ENCODE peak calls at places on chromosomes 4 and X, in six cellular contexts. S is heart right ventricle; R is CD8-positive, alpha-beta T cell; C is PC-9; D is left lung; O is endothelial cell of umbilical vein. M is an unnamed sample. For H3K4me1, the result is how much of the 10 kb centered on the place peaks cover.

GRCh38 chr4:54231419-54232150 is 2.5 kb downstream of the PDGFRA start:
- DNase-seq in O (no peak), S (peak), D (peak), C (no peak), R (no peak), M (no peak)

GRCh38 chr4:145619639-145619996 is 433 bp downstream of the MMAA start:
- DNase-seq in S (peak), C (no peak), D (peak), O (no peak), R (no peak), M (peak)

GRCh38 chrX:107894038-107894437 is 68.4 kb downstream of the MID2 start:
- DNase-seq in R (no peak), C (peak), S (peak), D (no peak), O (peak), M (no peak)

GRCh38 chr4:157574606-157575005 is 354.1 kb downstream of the GRIA2 start:
- DNase-seq in O (no peak), R (no peak), D (no peak), C (no peak), S (no peak), M (no peak)

GRCh38 chrX:98057176-98057575 is 1173.5 kb downstream of the RPA4 start:
- DNase-seq in D (no peak), S (no peak), C (no peak), O (no peak), R (no peak), M (no peak)

GRCh38 chr4:108030332-108030731 is 40.6 kb downstream of the HADH start:
- DNase-seq in C (peak), D (no peak), S (peak), O (peak), R (peak), M (no peak)

GRCh38 chrX:107935664-107936433 is 46.3 kb downstream of the TEX13B start:
- DNase-seq in R (no peak), O (no peak), D (no peak), S (peak), C (peak), M (no peak)

GRCh38 chr4:115110191-115111166 is 2.9 kb downstream of the NDST4 start:
- DNase-seq in S (no peak), D (no peak), R (no peak), C (no peak), O (no peak), M (no peak)

GRCh38 chrX:155767101-155767878 is 113.9 kb upstream of the VAMP7 start:
- DNase-seq in O (peak), S (peak), D (peak), C (peak), R (no peak), M (peak)

GRCh38 chrX:136546369-136546768 is 14.4 kb downstream of the VGLL1 start:
- DNase-seq in D (no peak), S (no peak), O (no peak), R (no peak), C (no peak), M (no peak)

GRCh38 chr4:126385954-126386353 is 1071.2 kb downstream of the FAT4 start:
- DNase-seq in S (no peak), R (no peak), O (no peak), D (no peak), C (no peak), M (no peak)

GRCh38 chr4:73729534-73730165 is 10.7 kb upstream of the CXCL8 start:
- DNase-seq in R (no peak), O (peak), D (peak), S (peak), C (peak), M (peak)

GRCh38 chrX:54824722-54825121 is 17.2 kb downstream of the MAGED2 start:
- DNase-seq in C (no peak), R (no peak), O (no peak), S (no peak), D (no peak), M (no peak)

GRCh38 chr4:176575141-176575731 is 217.5 kb downstream of the VEGFC start:
- DNase-seq in S (no peak), D (no peak), O (no peak), C (no peak), R (no peak), M (no peak)

GRCh38 chr4:99642725-99643489 is 14.7 kb downstream of the C4orf54 start:
- DNase-seq in D (no peak), C (no peak), S (peak), R (no peak), O (no peak), M (peak)

GRCh38 chr4:6892190-6892908 is 17.3 kb upstream of the TBC1D14 start:
- DNase-seq in O (no peak), R (no peak), D (peak), C (no peak), S (peak), M (no peak)

GRCh38 chrX:106906361-106906760 is 3.2 kb upstream of the RIPPLY1 start:
- DNase-seq in O (peak), C (no peak), D (no peak), S (no peak), R (no peak), M (no peak)

GRCh38 chr4:184287697-184288255 is 70.1 kb upstream of the ENPP6 start:
- DNase-seq in C (peak), O (peak), D (peak), S (no peak), R (no peak), M (no peak)

GRCh38 chr4:76687730-76688441 is 210.1 kb downstream of the SOWAHB start:
- DNase-seq in R (no peak), C (no peak), O (no peak), S (no peak), D (no peak), M (no peak)

GRCh38 chrX:42131856-42132255 is 208.5 kb upstream of the CASK start:
- DNase-seq in D (no peak), O (no peak), R (no peak), C (no peak), S (no peak), M (no peak)

GRCh38 chrX:57977992-57978391 is 67.7 kb upstream of the ZXDA start:
- DNase-seq in S (no peak), C (no peak), D (no peak), R (no peak), O (no peak), M (no peak)

GRCh38 chr4:41580007-41580406 is 42.0 kb downstream of the LIMCH1 start:
- DNase-seq in D (no peak), C (no peak), O (no peak), R (no peak), S (no peak), M (no peak)

GRCh38 chr4:6122496-6122895 is 77.9 kb downstream of the JAKMIP1 start:
- DNase-seq in C (no peak), O (no peak), S (no peak), R (no peak), D (no peak), M (no peak)

GRCh38 chr4:125322363-125322730 is 7.6 kb downstream of the FAT4 start:
- DNase-seq in S (peak), O (peak), R (no peak), C (no peak), D (no peak), M (no peak)

GRCh38 chr4:16413794-16414555 is 187.7 kb upstream of the TAPT1 start:
- DNase-seq in C (no peak), D (no peak), S (no peak), O (no peak), R (no peak), M (no peak)

GRCh38 chr4:7815562-7815961 is 124.1 kb downstream of the AFAP1 start:
- DNase-seq in D (no peak), C (no peak), R (no peak), O (no peak), S (no peak), M (no peak)

GRCh38 chrX:45309096-45309495 is 108.4 kb upstream of the DIPK2B start:
- DNase-seq in C (no peak), D (no peak), S (no peak), R (no peak), O (no peak), M (no peak)

GRCh38 chr4:172995161-172995560 is 173.4 kb upstream of the GALNT7 start:
- DNase-seq in R (no peak), O (no peak), D (no peak), S (no peak), C (no peak), M (no peak)

GRCh38 chr4:152454398-152455011 is 81.4 kb downstream of the FBXW7 start:
- DNase-seq in C (no peak), O (peak), S (no peak), R (no peak), D (no peak), M (no peak)

GRCh38 chr4:52712991-52713275 is 38.3 kb downstream of the ERVMER34-1 start:
- DNase-seq in C (no peak), D (no peak), S (no peak), O (peak), R (no peak), M (no peak)

GRCh38 chr4:52712172-52712990 is 38.8 kb downstream of the ERVMER34-1 start:
- DNase-seq in O (peak), C (peak), D (peak), S (peak), R (peak), M (peak)

GRCh38 chr4:52714597-52715254 is 36.5 kb downstream of the ERVMER34-1 start:
- DNase-seq in C (no peak), O (peak), S (no peak), D (no peak), R (no peak), M (no peak)

GRCh38 chr4:52711834-52712171 is 39.4 kb downstream of the ERVMER34-1 start:
- DNase-seq in R (no peak), C (no peak), O (no peak), S (no peak), D (no peak), M (no peak)

GRCh38 chr4:52713456-52713937 is 37.7 kb downstream of the ERVMER34-1 start:
- DNase-seq in O (peak), C (no peak), D (no peak), R (no peak), S (no peak), M (no peak)
- H3K4me3 ChIP-seq in O (peak), C (peak), D (peak), R (peak), S (peak), M (peak)

GRCh38 chrX:38220024-38220935 is at the start of gene SRPX:
- DNase-seq in O (peak), C (no peak), R (no peak), D (peak), S (peak), M (no peak)
- TF ChIP-seq CTCF in O (peak), C (no peak), R (no peak), D (no peak), S (no peak), M (peak)

DNA sequence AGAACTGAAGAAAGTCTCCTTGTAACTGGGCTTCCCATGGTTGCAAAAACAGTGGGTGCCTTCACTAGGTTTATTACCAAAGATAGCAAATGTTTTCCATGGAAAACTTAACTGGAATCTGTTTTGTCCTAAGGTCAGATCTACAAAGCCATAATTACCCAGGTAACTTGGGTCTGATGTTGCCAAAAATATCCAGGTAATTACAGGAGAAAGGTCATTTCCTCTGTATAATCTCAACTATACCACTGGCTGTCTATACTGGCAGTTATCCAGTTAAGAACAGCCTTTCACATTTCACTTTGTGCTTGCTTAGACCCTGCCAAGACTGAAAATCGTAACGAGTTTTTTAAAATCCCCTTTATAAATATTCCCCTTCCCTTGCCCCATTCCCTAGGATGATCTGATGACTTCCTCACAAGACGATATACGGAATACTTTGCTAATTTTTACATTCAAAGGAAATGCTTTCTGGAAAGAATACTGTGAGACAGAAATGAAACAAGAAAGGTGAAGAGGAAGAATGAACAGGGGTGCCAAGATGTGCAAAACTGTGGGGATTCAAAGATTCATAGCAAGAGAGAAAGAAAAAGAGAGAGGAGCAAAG is 105.5 kb downstream of the MAML3 start:
- DNase-seq in C (no peak), S (no peak), R (no peak), O (peak), D (no peak), M (no peak)
- H3K4me1 ChIP-seq in C (half or more), S (half or more), R (under half), O (under half), D (under half), M (under half)

GRCh38 chr4:37995299-37995821 is 35.2 kb downstream of the PTTG2 start:
- DNase-seq in C (no peak), O (no peak), R (no peak), D (no peak), S (no peak), M (no peak)

GRCh38 chr4:37999000-37999745 is 39.0 kb downstream of the PTTG2 start:
- DNase-seq in D (no peak), O (no peak), R (no peak), C (no peak), S (no peak), M (no peak)

GRCh38 chr4:37995981-37996770 is 36.0 kb downstream of the PTTG2 start:
- DNase-seq in O (no peak), D (no peak), C (no peak), S (peak), R (no peak), M (no peak)

GRCh38 chr4:37994569-37994968 is 34.4 kb downstream of the PTTG2 start:
- DNase-seq in O (no peak), R (no peak), S (no peak), D (no peak), C (no peak), M (no peak)

DNA sequence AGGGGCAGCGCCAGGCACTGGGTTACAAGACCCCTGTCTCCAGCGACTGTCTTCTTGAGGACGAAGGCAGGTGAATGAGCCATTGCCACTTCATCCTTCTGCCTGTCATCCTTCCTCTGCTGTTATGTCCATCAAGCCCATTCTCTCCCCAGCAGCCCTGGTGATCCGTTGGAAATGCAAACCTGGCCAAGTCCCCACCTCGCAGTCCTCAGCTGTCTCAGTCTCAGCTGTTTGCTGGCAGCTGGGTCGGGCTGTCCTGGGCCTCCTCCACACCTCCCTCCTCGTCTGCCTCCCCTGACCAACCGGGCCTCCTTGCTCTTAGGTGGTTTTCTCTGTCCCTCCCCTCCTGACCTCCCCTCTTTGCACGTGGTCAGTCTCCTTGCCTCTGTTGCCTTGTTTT is 38.0 kb downstream of the PTTG2 start:
- DNase-seq in R (no peak), S (no peak), D (no peak), O (no peak), C (no peak), M (no peak)
- H3K4me3 ChIP-seq in R (no peak), S (no peak), D (no peak), O (no peak), C (no peak), M (no peak)

GRCh38 chrX:78614264-78614663 is 44.9 kb downstream of the RTL3 start:
- DNase-seq in S (no peak), C (no peak), O (no peak), R (no peak), D (no peak), M (no peak)
- TF ChIP-seq CTCF in S (no peak), C (no peak), O (no peak), R (no peak), D (no peak), M (no peak)

DNA sequence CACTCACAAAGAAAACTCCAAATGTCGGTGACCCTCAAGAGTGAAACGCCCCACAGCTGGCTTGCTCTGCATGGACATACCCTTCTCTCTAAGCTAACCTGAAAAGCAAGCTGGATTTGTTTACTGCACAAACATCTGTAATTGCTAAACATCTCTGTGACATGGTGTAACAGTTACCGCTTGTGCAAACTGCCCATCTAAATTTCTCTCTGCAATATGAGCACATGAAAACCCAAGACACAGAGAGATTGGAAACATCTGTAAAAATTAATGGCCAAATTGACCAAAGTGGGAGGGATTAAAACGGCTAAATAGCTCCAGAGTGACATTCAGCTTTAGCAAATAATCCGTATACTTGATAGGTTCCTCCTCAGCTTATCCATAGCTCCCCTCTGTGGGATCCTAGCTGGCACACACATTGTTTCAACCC is 155.0 kb upstream of the MAP3K15 start:
- DNase-seq in R (no peak), O (no peak), S (no peak), D (no peak), C (no peak), M (no peak)
- H3K4me1 ChIP-seq in R (under half), O (under half), S (under half), D (under half), C (half or more), M (under half)

GRCh38 chrX:23845316-23845932 is 62.3 kb downstream of the APOO start:
- DNase-seq in O (peak), R (no peak), S (no peak), C (no peak), D (no peak), M (no peak)
- H3K4me3 ChIP-seq in O (no peak), R (no peak), S (no peak), C (no peak), D (no peak), M (peak)

GRCh38 chr4:148901075-148901705 is 459.0 kb upstream of the NR3C2 start:
- DNase-seq in R (no peak), C (no peak), O (no peak), S (no peak), D (no peak), M (no peak)
- TF ChIP-seq CTCF in R (no peak), C (no peak), O (no peak), S (no peak), D (no peak), M (no peak)

GRCh38 chrX:13750204-13750603 is 15.7 kb downstream of the OFD1 start:
- DNase-seq in O (peak), D (no peak), C (no peak), S (no peak), R (no peak), M (no peak)
- H3K4me1 ChIP-seq in O (under half), D (under half), C (under half), S (under half), R (under half), M (under half)